ENCODE peak calls at places on chromosomes 13 and 19, in six cellular contexts. I, B, C, N, O and K are unnamed samples.

GRCh38 chr19:13615890-13616289 is 109.6 kb upstream of the CACNA1A start:
- DNase-seq in I (no peak), B (no peak), C (no peak), N (peak; percentile 97), O (no peak), K (no peak)

GRCh38 chr19:46901701-46902401 is 41.1 kb downstream of the ARHGAP35 start:
- DNase-seq in I (no peak), B (no peak), C (no peak), N (no peak), O (no peak), K (no peak)

GRCh38 chr19:43675269-43675879 is 5.4 kb upstream of the PLAUR start:
- DNase-seq in I (no peak), B (peak; percentile 82), C (peak; percentile 78), N (no peak), O (no peak), K (no peak)

GRCh38 chr13:33578786-33579185 is 239.2 kb upstream of the RFC3 start:
- DNase-seq in I (no peak), B (no peak), C (no peak), N (no peak), O (no peak), K (no peak)

GRCh38 chr13:28849441-28849840 is 29.3 kb downstream of the MTUS2 start:
- DNase-seq in I (no peak), B (no peak), C (no peak), N (no peak), O (no peak), K (no peak)

GRCh38 chr19:28313633-28314032 is 899.3 kb downstream of the UQCRFS1 start:
- DNase-seq in I (no peak), B (no peak), C (no peak), N (no peak), O (no peak), K (no peak)

GRCh38 chr19:44648536-44649370 is 5.0 kb downstream of the PVR start:
- DNase-seq in I (no peak), B (no peak), C (no peak), N (no peak), O (no peak), K (no peak)

GRCh38 chr19:45153339-45154063 is 7.3 kb downstream of the NKPD1 start:
- DNase-seq in I (peak; percentile 22), B (peak; percentile 41), C (no peak), N (no peak), O (peak; percentile 48), K (no peak)

GRCh38 chr13:47853236-47853635 is 147.8 kb downstream of the SUCLA2 start:
- DNase-seq in I (no peak), B (no peak), C (no peak), N (no peak), O (no peak), K (no peak)

GRCh38 chr13:67283602-67284001 is 53.5 kb upstream of the PCDH9 start:
- DNase-seq in I (no peak), B (no peak), C (no peak), N (no peak), O (no peak), K (peak; percentile 88)

GRCh38 chr19:17579523-17580244 is 24.2 kb downstream of the COLGALT1 start:
- DNase-seq in I (peak; percentile 4), B (peak; percentile 84), C (peak; percentile 73), N (no peak), O (no peak), K (no peak)

GRCh38 chr13:27406178-27406939 is 18.1 kb upstream of the GTF3A start:
- DNase-seq in I (no peak), B (no peak), C (peak; percentile 41), N (peak; percentile 79), O (peak; percentile 7), K (peak; percentile 43)

GRCh38 chr13:113283904-113284303 is 13.1 kb upstream of the LAMP1 start:
- DNase-seq in I (no peak), B (no peak), C (no peak), N (no peak), O (no peak), K (no peak)

GRCh38 chr13:113150545-113151365 is 7.7 kb upstream of the PROZ start:
- DNase-seq in I (no peak), B (no peak), C (no peak), N (no peak), O (no peak), K (no peak)

GRCh38 chr13:44989941-44990340 is 603 bp downstream of the GPALPP1 start:
- DNase-seq in I (no peak), B (no peak), C (peak; percentile 5), N (no peak), O (no peak), K (no peak)

GRCh38 chr19:44570984-44571684 is 41.7 kb upstream of the CEACAM20 start:
- DNase-seq in I (no peak), B (peak; percentile 61), C (peak; percentile 82), N (peak; percentile 73), O (peak; percentile 46), K (peak; percentile 80)

GRCh38 chr19:19553670-19554069 is 15.6 kb downstream of the CILP2 start:
- DNase-seq in I (no peak), B (no peak), C (no peak), N (no peak), O (no peak), K (no peak)

GRCh38 chr19:29566496-29567054 is 39.5 kb upstream of the POP4 start:
- DNase-seq in I (no peak), B (no peak), C (no peak), N (no peak), O (no peak), K (no peak)

GRCh38 chr13:103133551-103133950 is 67.3 kb upstream of the SLC10A2 start:
- DNase-seq in I (no peak), B (no peak), C (no peak), N (no peak), O (no peak), K (no peak)

GRCh38 chr19:18848860-18849661 is 17.3 kb downstream of the UPF1 start:
- DNase-seq in I (no peak), B (no peak), C (no peak), N (no peak), O (peak; percentile 76), K (no peak)

GRCh38 chr13:34372581-34372980 is 554.6 kb downstream of the RFC3 start:
- DNase-seq in I (no peak), B (no peak), C (peak; percentile 7), N (no peak), O (no peak), K (no peak)

GRCh38 chr13:73215807-73216206 is 157.0 kb downstream of the KLF5 start:
- DNase-seq in I (no peak), B (peak; percentile 36), C (no peak), N (no peak), O (no peak), K (no peak)

GRCh38 chr19:40348961-40349507 is 539 bp downstream of the PLD3 start:
- DNase-seq in I (no peak), B (no peak), C (peak; percentile 89), N (peak; percentile 54), O (no peak), K (peak; percentile 8)

GRCh38 chr13:41610426-41610825 is 153.1 kb downstream of the RGCC start:
- DNase-seq in I (no peak), B (no peak), C (no peak), N (no peak), O (no peak), K (peak; percentile 66)

GRCh38 chr19:2455481-2456300 is 1.1 kb downstream of the LMNB2 start:
- DNase-seq in I (peak; percentile 12), B (peak; percentile 63), C (no peak), N (peak; percentile 41), O (no peak), K (no peak)

GRCh38 chr19:3315676-3315973 is 50.8 kb upstream of the NFIC start:
- DNase-seq in I (no peak), B (no peak), C (no peak), N (no peak), O (no peak), K (no peak)

GRCh38 chr19:42207767-42208259 is 9.7 kb downstream of the DEDD2 start:
- DNase-seq in I (no peak), B (no peak), C (peak; percentile 86), N (no peak), O (no peak), K (no peak)

GRCh38 chr13:101341464-101341863 is 74.8 kb downstream of the NALCN start:
- DNase-seq in I (no peak), B (no peak), C (no peak), N (no peak), O (no peak), K (no peak)

GRCh38 chr13:61095885-61096284 is 319.8 kb downstream of the PCDH20 start:
- DNase-seq in I (no peak), B (no peak), C (no peak), N (no peak), O (no peak), K (no peak)

GRCh38 chr19:2815191-2815614 is 4.5 kb upstream of the ZNF554 start:
- DNase-seq in I (no peak), B (no peak), C (no peak), N (no peak), O (no peak), K (no peak)

GRCh38 chr13:75264611-75265010 is 217.4 kb downstream of the TBC1D4 start:
- DNase-seq in I (no peak), B (no peak), C (no peak), N (no peak), O (no peak), K (no peak)

GRCh38 chr13:37657134-37657533 is 58.6 kb upstream of the POSTN start:
- DNase-seq in I (no peak), B (no peak), C (peak; percentile 1), N (no peak), O (no peak), K (no peak)

GRCh38 chr13:39527301-39527700 is 75.7 kb downstream of the LHFPL6 start:
- DNase-seq in I (no peak), B (no peak), C (no peak), N (no peak), O (no peak), K (no peak)

GRCh38 chr19:46533085-46534081 is 37.7 kb upstream of the PNMA8B start:
- DNase-seq in I (no peak), B (no peak), C (no peak), N (peak; percentile 71), O (peak; percentile 22), K (no peak)

GRCh38 chr13:111210945-111211469 is 95.9 kb downstream of the ARHGEF7 start:
- DNase-seq in I (no peak), B (no peak), C (no peak), N (no peak), O (no peak), K (no peak)

GRCh38 chr19:41323430-41324125 is 13.6 kb downstream of the CCDC97 start:
- DNase-seq in I (no peak), B (peak; percentile 38), C (peak; percentile 93), N (no peak), O (no peak), K (peak; percentile 87)

GRCh38 chr19:44055870-44056269 is 4.0 kb downstream of the ZNF223 start:
- DNase-seq in I (no peak), B (no peak), C (no peak), N (no peak), O (no peak), K (no peak)

GRCh38 chr19:43798546-43799409 is 3.5 kb downstream of the LYPD5 start:
- DNase-seq in I (peak; percentile 50), B (peak; percentile 73), C (no peak), N (no peak), O (no peak), K (no peak)